ENCODE peak calls at places on chromosomes 16 and 17, in seven cellular contexts. One of them, this sample, is unnamed.

GRCh38 chr17:19376799-19377198 is 1.5 kb upstream of the MAPK7 start:
- DNase-seq in cardiac muscle cell: no peak
- DNase-seq in cardiac fibroblast: no peak
- DNase-seq in neural progenitor cell: no peak
- DNase-seq in BJ: no peak
- DNase-seq in IMR-90: no peak
- DNase-seq in transverse colon: no peak
- DNase-seq in this sample: no peak

GRCh38 chr16:59192551-59193199 is 458.6 kb upstream of the GOT2 start:
- DNase-seq in cardiac muscle cell: no peak
- DNase-seq in cardiac fibroblast: no peak
- DNase-seq in neural progenitor cell: peak; percentile 63
- DNase-seq in BJ: no peak
- DNase-seq in IMR-90: peak; percentile 11
- DNase-seq in transverse colon: no peak
- DNase-seq in this sample: peak; percentile 21

GRCh38 chr16:3793161-3793576 is 75.8 kb upstream of the TRAP1 start:
- DNase-seq in cardiac muscle cell: peak; percentile 24
- DNase-seq in cardiac fibroblast: peak; percentile 50
- DNase-seq in neural progenitor cell: no peak
- DNase-seq in BJ: no peak
- DNase-seq in IMR-90: no peak
- DNase-seq in transverse colon: no peak
- DNase-seq in this sample: peak; percentile 41

GRCh38 chr17:40452921-40453378 is 9.7 kb downstream of the IGFBP4 start:
- DNase-seq in cardiac muscle cell: no peak
- DNase-seq in cardiac fibroblast: no peak
- DNase-seq in neural progenitor cell: no peak
- DNase-seq in BJ: no peak
- DNase-seq in IMR-90: peak; percentile 64
- DNase-seq in transverse colon: no peak
- DNase-seq in this sample: no peak

GRCh38 chr17:38667099-38667786 is 7.5 kb downstream of the EPOP start:
- DNase-seq in cardiac muscle cell: peak; percentile 83
- DNase-seq in cardiac fibroblast: peak; percentile 82
- DNase-seq in neural progenitor cell: peak; percentile 88
- DNase-seq in BJ: no peak
- DNase-seq in IMR-90: peak; percentile 70
- DNase-seq in transverse colon: peak; percentile 66
- DNase-seq in this sample: peak; percentile 68

GRCh38 chr16:3012828-3013420 is at the start of gene CLDN9:
- DNase-seq in cardiac muscle cell: no peak
- DNase-seq in cardiac fibroblast: no peak
- DNase-seq in neural progenitor cell: peak; percentile 58
- DNase-seq in BJ: no peak
- DNase-seq in IMR-90: no peak
- DNase-seq in transverse colon: peak; percentile 63
- DNase-seq in this sample: no peak

GRCh38 chr16:585351-585750 is 4.5 kb upstream of the RAB40C start:
- DNase-seq in cardiac muscle cell: no peak
- DNase-seq in cardiac fibroblast: no peak
- DNase-seq in neural progenitor cell: peak; percentile 56
- DNase-seq in BJ: no peak
- DNase-seq in IMR-90: no peak
- DNase-seq in transverse colon: no peak
- DNase-seq in this sample: no peak

GRCh38 chr16:30053376-30054015 is 12.1 kb upstream of the ALDOA start:
- DNase-seq in cardiac muscle cell: peak; percentile 77
- DNase-seq in cardiac fibroblast: peak; percentile 78
- DNase-seq in neural progenitor cell: no peak
- DNase-seq in BJ: no peak
- DNase-seq in IMR-90: peak; percentile 57
- DNase-seq in transverse colon: no peak
- DNase-seq in this sample: no peak

GRCh38 chr17:82830249-82830661 is 9.6 kb downstream of the ZNF750 start:
- DNase-seq in cardiac muscle cell: peak; percentile 79
- DNase-seq in cardiac fibroblast: peak; percentile 72
- DNase-seq in neural progenitor cell: no peak
- DNase-seq in BJ: no peak
- DNase-seq in IMR-90: peak; percentile 10
- DNase-seq in transverse colon: no peak
- DNase-seq in this sample: no peak

GRCh38 chr16:30526823-30527634 is 663 bp upstream of the ZNF768 start:
- DNase-seq in cardiac muscle cell: peak; percentile 99
- DNase-seq in cardiac fibroblast: peak; percentile 99
- DNase-seq in neural progenitor cell: peak; percentile 99
- DNase-seq in BJ: peak; percentile 74
- DNase-seq in IMR-90: peak; percentile 96
- DNase-seq in transverse colon: peak; percentile 99
- DNase-seq in this sample: peak; percentile 98

GRCh38 chr17:259341-259976 is 78.0 kb upstream of the DOC2B start:
- DNase-seq in cardiac muscle cell: no peak
- DNase-seq in cardiac fibroblast: no peak
- DNase-seq in neural progenitor cell: no peak
- DNase-seq in BJ: no peak
- DNase-seq in IMR-90: no peak
- DNase-seq in transverse colon: no peak
- DNase-seq in this sample: no peak

GRCh38 chr16:50067290-50067853 is 1.6 kb downstream of the HEATR3 start:
- DNase-seq in cardiac muscle cell: peak; percentile 66
- DNase-seq in cardiac fibroblast: peak; percentile 75
- DNase-seq in neural progenitor cell: peak; percentile 53
- DNase-seq in BJ: no peak
- DNase-seq in IMR-90: peak; percentile 74
- DNase-seq in transverse colon: no peak
- DNase-seq in this sample: peak; percentile 66

GRCh38 chr17:33118391-33118790 is 126.7 kb downstream of the SPACA3 start:
- DNase-seq in cardiac muscle cell: no peak
- DNase-seq in cardiac fibroblast: no peak
- DNase-seq in neural progenitor cell: no peak
- DNase-seq in BJ: no peak
- DNase-seq in IMR-90: no peak
- DNase-seq in transverse colon: no peak
- DNase-seq in this sample: no peak

GRCh38 chr17:19538095-19539039 is 4.7 kb downstream of the SLC47A1 start:
- DNase-seq in cardiac muscle cell: no peak
- DNase-seq in cardiac fibroblast: no peak
- DNase-seq in neural progenitor cell: no peak
- DNase-seq in BJ: no peak
- DNase-seq in IMR-90: no peak
- DNase-seq in transverse colon: peak; percentile 38
- DNase-seq in this sample: no peak

GRCh38 chr16:89045181-89045815 is 48.4 kb upstream of the ACSF3 start:
- DNase-seq in cardiac muscle cell: no peak
- DNase-seq in cardiac fibroblast: no peak
- DNase-seq in neural progenitor cell: no peak
- DNase-seq in BJ: no peak
- DNase-seq in IMR-90: no peak
- DNase-seq in transverse colon: no peak
- DNase-seq in this sample: no peak

GRCh38 chr16:8916541-8917225 is 34.5 kb downstream of the LITAFD start:
- DNase-seq in cardiac muscle cell: no peak
- DNase-seq in cardiac fibroblast: no peak
- DNase-seq in neural progenitor cell: no peak
- DNase-seq in BJ: no peak
- DNase-seq in IMR-90: no peak
- DNase-seq in transverse colon: no peak
- DNase-seq in this sample: no peak

GRCh38 chr16:25257956-25258855 is 561 bp upstream of the ZKSCAN2 start:
- DNase-seq in cardiac muscle cell: peak; percentile 91
- DNase-seq in cardiac fibroblast: peak; percentile 92
- DNase-seq in neural progenitor cell: peak; percentile 95
- DNase-seq in BJ: no peak
- DNase-seq in IMR-90: peak; percentile 87
- DNase-seq in transverse colon: peak; percentile 87
- DNase-seq in this sample: peak; percentile 90

GRCh38 chr17:79633154-79633553 is 22.3 kb upstream of the RBFOX3 start:
- DNase-seq in cardiac muscle cell: no peak
- DNase-seq in cardiac fibroblast: no peak
- DNase-seq in neural progenitor cell: no peak
- DNase-seq in BJ: no peak
- DNase-seq in IMR-90: no peak
- DNase-seq in transverse colon: peak; percentile 6
- DNase-seq in this sample: no peak

GRCh38 chr16:85017151-85017550 is 5.8 kb upstream of the ZDHHC7 start:
- DNase-seq in cardiac muscle cell: peak; percentile 45
- DNase-seq in cardiac fibroblast: no peak
- DNase-seq in neural progenitor cell: no peak
- DNase-seq in BJ: no peak
- DNase-seq in IMR-90: peak; percentile 39
- DNase-seq in transverse colon: no peak
- DNase-seq in this sample: no peak

GRCh38 chr17:60060474-60060873 is 18.2 kb downstream of the HEATR6 start:
- DNase-seq in cardiac muscle cell: no peak
- DNase-seq in cardiac fibroblast: no peak
- DNase-seq in neural progenitor cell: no peak
- DNase-seq in BJ: no peak
- DNase-seq in IMR-90: no peak
- DNase-seq in transverse colon: no peak
- DNase-seq in this sample: peak; percentile 56

GRCh38 chr16:57642368-57643135 is 14.1 kb downstream of the ADGRG1 start:
- DNase-seq in cardiac muscle cell: no peak
- DNase-seq in cardiac fibroblast: no peak
- DNase-seq in neural progenitor cell: no peak
- DNase-seq in BJ: no peak
- DNase-seq in IMR-90: no peak
- DNase-seq in transverse colon: no peak
- DNase-seq in this sample: no peak

GRCh38 chr17:75637143-75637538 is 3.9 kb downstream of the SMIM5 start:
- DNase-seq in cardiac muscle cell: no peak
- DNase-seq in cardiac fibroblast: no peak
- DNase-seq in neural progenitor cell: no peak
- DNase-seq in BJ: no peak
- DNase-seq in IMR-90: no peak
- DNase-seq in transverse colon: peak; percentile 68
- DNase-seq in this sample: no peak

GRCh38 chr16:4915226-4915761 is 21.7 kb downstream of the PPL start:
- DNase-seq in cardiac muscle cell: peak; percentile 49
- DNase-seq in cardiac fibroblast: peak; percentile 47
- DNase-seq in neural progenitor cell: no peak
- DNase-seq in BJ: no peak
- DNase-seq in IMR-90: peak; percentile 96
- DNase-seq in transverse colon: no peak
- DNase-seq in this sample: peak; percentile 88

GRCh38 chr16:30054959-30055553 is 10.5 kb upstream of the ALDOA start:
- DNase-seq in cardiac muscle cell: no peak
- DNase-seq in cardiac fibroblast: no peak
- DNase-seq in neural progenitor cell: peak; percentile 79
- DNase-seq in BJ: no peak
- DNase-seq in IMR-90: no peak
- DNase-seq in transverse colon: peak; percentile 54
- DNase-seq in this sample: no peak

GRCh38 chr17:3960764-3961163 is 3.5 kb downstream of the ATP2A3 start:
- DNase-seq in cardiac muscle cell: peak; percentile 59
- DNase-seq in cardiac fibroblast: peak; percentile 59
- DNase-seq in neural progenitor cell: no peak
- DNase-seq in BJ: no peak
- DNase-seq in IMR-90: peak; percentile 55
- DNase-seq in transverse colon: peak; percentile 44
- DNase-seq in this sample: no peak

GRCh38 chr17:31573047-31573446 is 181.6 kb downstream of the RAB11FIP4 start:
- DNase-seq in cardiac muscle cell: no peak
- DNase-seq in cardiac fibroblast: no peak
- DNase-seq in neural progenitor cell: peak; percentile 51
- DNase-seq in BJ: no peak
- DNase-seq in IMR-90: no peak
- DNase-seq in transverse colon: no peak
- DNase-seq in this sample: no peak

GRCh38 chr16:58107228-58107627 is 22.0 kb downstream of the CFAP20 start:
- DNase-seq in cardiac muscle cell: no peak
- DNase-seq in cardiac fibroblast: no peak
- DNase-seq in neural progenitor cell: no peak
- DNase-seq in BJ: no peak
- DNase-seq in IMR-90: no peak
- DNase-seq in transverse colon: no peak
- DNase-seq in this sample: no peak

GRCh38 chr16:87236516-87237115 is 80.6 kb downstream of the C16orf95 start:
- DNase-seq in cardiac muscle cell: no peak
- DNase-seq in cardiac fibroblast: no peak
- DNase-seq in neural progenitor cell: no peak
- DNase-seq in BJ: no peak
- DNase-seq in IMR-90: no peak
- DNase-seq in transverse colon: no peak
- DNase-seq in this sample: no peak

GRCh38 chr17:57445051-57445450 is 188.7 kb downstream of the MSI2 start:
- DNase-seq in cardiac muscle cell: no peak
- DNase-seq in cardiac fibroblast: peak; percentile 19
- DNase-seq in neural progenitor cell: no peak
- DNase-seq in BJ: no peak
- DNase-seq in IMR-90: no peak
- DNase-seq in transverse colon: no peak
- DNase-seq in this sample: peak; percentile 40

GRCh38 chr17:40349477-40350409 is 14.8 kb downstream of the GJD3 start:
- DNase-seq in cardiac muscle cell: peak; percentile 63
- DNase-seq in cardiac fibroblast: peak; percentile 72
- DNase-seq in neural progenitor cell: no peak
- DNase-seq in BJ: no peak
- DNase-seq in IMR-90: peak; percentile 38
- DNase-seq in transverse colon: no peak
- DNase-seq in this sample: no peak

GRCh38 chr17:73552300-73553088 is 91.8 kb downstream of the SDK2 start:
- DNase-seq in cardiac muscle cell: no peak
- DNase-seq in cardiac fibroblast: no peak
- DNase-seq in neural progenitor cell: no peak
- DNase-seq in BJ: no peak
- DNase-seq in IMR-90: no peak
- DNase-seq in transverse colon: no peak
- DNase-seq in this sample: no peak
- H3K4me3 ChIP-seq in cardiac muscle cell: no peak overlapping the region
- H3K4me3 ChIP-seq in cardiac fibroblast: no peak overlapping the region
- H3K4me3 ChIP-seq in neural progenitor cell: no peak overlapping the region
- H3K4me3 ChIP-seq in BJ: no peak overlapping the region
- H3K4me3 ChIP-seq in IMR-90: no peak overlapping the region
- H3K4me3 ChIP-seq in transverse colon: no peak overlapping the region
- H3K4me3 ChIP-seq in this sample: no peak overlapping the region

GRCh38 chr17:7324438-7324779 is 4.7 kb downstream of the NEURL4 start:
- DNase-seq in cardiac muscle cell: no peak
- DNase-seq in cardiac fibroblast: no peak
- DNase-seq in neural progenitor cell: no peak
- DNase-seq in BJ: no peak
- DNase-seq in IMR-90: no peak
- DNase-seq in transverse colon: no peak
- DNase-seq in this sample: no peak
- TF ChIP-seq CTCF in cardiac muscle cell: no peak
- TF ChIP-seq CTCF in cardiac fibroblast: no peak
- TF ChIP-seq CTCF in neural progenitor cell: no peak
- TF ChIP-seq CTCF in BJ: no peak
- TF ChIP-seq CTCF in IMR-90: no peak
- TF ChIP-seq CTCF in transverse colon: no peak
- TF ChIP-seq CTCF in this sample: no peak

GRCh38 chr16:21663889-21664647 is at the start of gene OTOA:
- DNase-seq in cardiac muscle cell: peak; percentile 8
- DNase-seq in cardiac fibroblast: no peak
- DNase-seq in neural progenitor cell: peak; percentile 46
- DNase-seq in BJ: no peak
- DNase-seq in IMR-90: no peak
- DNase-seq in transverse colon: peak; percentile 23
- DNase-seq in this sample: no peak
- H3K4me3 ChIP-seq in cardiac muscle cell: no peak within 1 kb of the TSS
- H3K4me3 ChIP-seq in cardiac fibroblast: peak within 1 kb of the TSS; percentile 21
- H3K4me3 ChIP-seq in neural progenitor cell: peak within 1 kb of the TSS; percentile 27
- H3K4me3 ChIP-seq in BJ: peak within 1 kb of the TSS; percentile 11
- H3K4me3 ChIP-seq in IMR-90: no peak within 1 kb of the TSS
- H3K4me3 ChIP-seq in transverse colon: peak within 1 kb of the TSS; percentile 40
- H3K4me3 ChIP-seq in this sample: no peak within 1 kb of the TSS

GRCh38 chr16:78290498-78291271 is 191.2 kb downstream of the WWOX start:
- DNase-seq in cardiac muscle cell: no peak
- DNase-seq in cardiac fibroblast: no peak
- DNase-seq in neural progenitor cell: no peak
- DNase-seq in BJ: no peak
- DNase-seq in IMR-90: no peak
- DNase-seq in transverse colon: no peak
- DNase-seq in this sample: no peak
- TF ChIP-seq CTCF in cardiac muscle cell: no peak
- TF ChIP-seq CTCF in cardiac fibroblast: no peak
- TF ChIP-seq CTCF in neural progenitor cell: no peak
- TF ChIP-seq CTCF in BJ: no peak
- TF ChIP-seq CTCF in IMR-90: no peak
- TF ChIP-seq CTCF in transverse colon: no peak
- TF ChIP-seq CTCF in this sample: no peak